ENCODE peak calls at places on chromosome 16, in ten cellular contexts. One of them, this sample, is unnamed.

GRCh38 chr16:8108991-8109509 is 481.3 kb downstream of the TMEM114 start:
- DNase-seq in small intestine: no peak
- DNase-seq in HCT116: no peak
- DNase-seq in heart left ventricle: no peak
- DNase-seq in Peyer's patch: no peak
- DNase-seq in mucosa of descending colon: no peak
- DNase-seq in A549: peak; percentile 24
- DNase-seq in ascending aorta: no peak
- DNase-seq in neural progenitor cell: no peak
- DNase-seq in iPS DF 6.9: no peak
- DNase-seq in this sample: no peak

GRCh38 chr16:81537721-81538561 is 93.3 kb downstream of the CMIP start:
- DNase-seq in heart left ventricle: no peak
- DNase-seq in Peyer's patch: no peak
- DNase-seq in ascending aorta: no peak
- DNase-seq in small intestine: no peak
- DNase-seq in mucosa of descending colon: no peak
- DNase-seq in iPS DF 6.9: no peak
- DNase-seq in neural progenitor cell: no peak
- DNase-seq in A549: no peak
- DNase-seq in HCT116: no peak
- DNase-seq in this sample: no peak

GRCh38 chr16:7731121-7731520 is 398.5 kb downstream of the RBFOX1 start:
- DNase-seq in iPS DF 6.9: no peak
- DNase-seq in small intestine: no peak
- DNase-seq in neural progenitor cell: no peak
- DNase-seq in mucosa of descending colon: peak; percentile 7
- DNase-seq in heart left ventricle: no peak
- DNase-seq in Peyer's patch: no peak
- DNase-seq in HCT116: no peak
- DNase-seq in ascending aorta: no peak
- DNase-seq in A549: no peak
- DNase-seq in this sample: no peak

GRCh38 chr16:30762991-30763725 is 1.0 kb downstream of the RNF40 start:
- DNase-seq in iPS DF 6.9: no peak
- DNase-seq in neural progenitor cell: no peak
- DNase-seq in HCT116: no peak
- DNase-seq in mucosa of descending colon: no peak
- DNase-seq in A549: no peak
- DNase-seq in Peyer's patch: no peak
- DNase-seq in small intestine: no peak
- DNase-seq in heart left ventricle: no peak
- DNase-seq in ascending aorta: no peak
- DNase-seq in this sample: no peak

GRCh38 chr16:85553436-85554113 is 59.5 kb upstream of the GSE1 start:
- DNase-seq in neural progenitor cell: no peak
- DNase-seq in HCT116: peak; percentile 59
- DNase-seq in Peyer's patch: peak; percentile 51
- DNase-seq in small intestine: peak; percentile 51
- DNase-seq in ascending aorta: no peak
- DNase-seq in mucosa of descending colon: peak; percentile 74
- DNase-seq in A549: peak; percentile 77
- DNase-seq in heart left ventricle: peak; percentile 84
- DNase-seq in iPS DF 6.9: no peak
- DNase-seq in this sample: peak; percentile 42

GRCh38 chr16:30335598-30336474 is 19.3 kb downstream of the CD2BP2 start:
- DNase-seq in Peyer's patch: no peak
- DNase-seq in neural progenitor cell: no peak
- DNase-seq in heart left ventricle: peak; percentile 32
- DNase-seq in HCT116: no peak
- DNase-seq in iPS DF 6.9: no peak
- DNase-seq in small intestine: peak; percentile 29
- DNase-seq in A549: no peak
- DNase-seq in ascending aorta: no peak
- DNase-seq in mucosa of descending colon: peak; percentile 42
- DNase-seq in this sample: no peak

GRCh38 chr16:9297437-9298113 is 206.1 kb downstream of the HAPSTR1 start:
- DNase-seq in mucosa of descending colon: no peak
- DNase-seq in ascending aorta: no peak
- DNase-seq in heart left ventricle: no peak
- DNase-seq in neural progenitor cell: peak; percentile 61
- DNase-seq in iPS DF 6.9: peak; percentile 63
- DNase-seq in HCT116: peak; percentile 34
- DNase-seq in small intestine: no peak
- DNase-seq in A549: peak; percentile 45
- DNase-seq in Peyer's patch: no peak
- DNase-seq in this sample: no peak

GRCh38 chr16:87464691-87465300 is 28.0 kb downstream of the ZCCHC14 start:
- DNase-seq in HCT116: no peak
- DNase-seq in Peyer's patch: peak; percentile 42
- DNase-seq in heart left ventricle: peak; percentile 83
- DNase-seq in neural progenitor cell: no peak
- DNase-seq in mucosa of descending colon: peak; percentile 60
- DNase-seq in iPS DF 6.9: no peak
- DNase-seq in small intestine: peak; percentile 66
- DNase-seq in ascending aorta: peak; percentile 85
- DNase-seq in A549: no peak
- DNase-seq in this sample: no peak

GRCh38 chr16:80084614-80085013 is 456.2 kb upstream of the DYNLRB2 start:
- DNase-seq in HCT116: no peak
- DNase-seq in ascending aorta: no peak
- DNase-seq in small intestine: peak; percentile 78
- DNase-seq in mucosa of descending colon: peak; percentile 60
- DNase-seq in neural progenitor cell: peak; percentile 87
- DNase-seq in heart left ventricle: peak; percentile 43
- DNase-seq in iPS DF 6.9: peak; percentile 54
- DNase-seq in Peyer's patch: no peak
- DNase-seq in A549: peak; percentile 75
- DNase-seq in this sample: no peak

GRCh38 chr16:57955572-57955971 is 15.4 kb downstream of the CNGB1 start:
- DNase-seq in heart left ventricle: peak; percentile 43
- DNase-seq in HCT116: no peak
- DNase-seq in mucosa of descending colon: no peak
- DNase-seq in ascending aorta: no peak
- DNase-seq in A549: no peak
- DNase-seq in Peyer's patch: no peak
- DNase-seq in iPS DF 6.9: no peak
- DNase-seq in small intestine: no peak
- DNase-seq in neural progenitor cell: no peak
- DNase-seq in this sample: no peak

GRCh38 chr16:84072014-84072413 is 29.4 kb upstream of the SLC38A8 start:
- DNase-seq in small intestine: no peak
- DNase-seq in neural progenitor cell: no peak
- DNase-seq in heart left ventricle: no peak
- DNase-seq in A549: no peak
- DNase-seq in iPS DF 6.9: no peak
- DNase-seq in HCT116: no peak
- DNase-seq in Peyer's patch: no peak
- DNase-seq in ascending aorta: no peak
- DNase-seq in mucosa of descending colon: no peak
- DNase-seq in this sample: no peak

GRCh38 chr16:68368602-68368944 is 57.8 kb downstream of the PRMT7 start:
- DNase-seq in small intestine: no peak
- DNase-seq in iPS DF 6.9: no peak
- DNase-seq in Peyer's patch: peak; percentile 30
- DNase-seq in mucosa of descending colon: no peak
- DNase-seq in heart left ventricle: no peak
- DNase-seq in A549: no peak
- DNase-seq in HCT116: no peak
- DNase-seq in ascending aorta: no peak
- DNase-seq in neural progenitor cell: peak; percentile 36
- DNase-seq in this sample: no peak

GRCh38 chr16:27313422-27314160 is at the start of gene IL4R:
- DNase-seq in neural progenitor cell: peak; percentile 73
- DNase-seq in small intestine: peak; percentile 70
- DNase-seq in ascending aorta: peak; percentile 31
- DNase-seq in HCT116: peak; percentile 22
- DNase-seq in Peyer's patch: peak; percentile 60
- DNase-seq in iPS DF 6.9: no peak
- DNase-seq in heart left ventricle: peak; percentile 85
- DNase-seq in mucosa of descending colon: peak; percentile 81
- DNase-seq in A549: peak; percentile 80
- DNase-seq in this sample: peak; percentile 77

GRCh38 chr16:1631230-1631629 is 19.1 kb downstream of the CRAMP1 start:
- DNase-seq in neural progenitor cell: no peak
- DNase-seq in mucosa of descending colon: no peak
- DNase-seq in iPS DF 6.9: no peak
- DNase-seq in A549: no peak
- DNase-seq in ascending aorta: no peak
- DNase-seq in heart left ventricle: no peak
- DNase-seq in Peyer's patch: no peak
- DNase-seq in HCT116: no peak
- DNase-seq in small intestine: no peak
- DNase-seq in this sample: no peak

GRCh38 chr16:2960183-2961010 is 3.7 kb upstream of the KREMEN2 start:
- DNase-seq in neural progenitor cell: no peak
- DNase-seq in mucosa of descending colon: no peak
- DNase-seq in HCT116: no peak
- DNase-seq in Peyer's patch: no peak
- DNase-seq in small intestine: no peak
- DNase-seq in heart left ventricle: no peak
- DNase-seq in A549: no peak
- DNase-seq in ascending aorta: no peak
- DNase-seq in iPS DF 6.9: no peak
- DNase-seq in this sample: no peak
- H3K4me1 ChIP-seq in neural progenitor cell: peaks cover 18% of the 10 kb centered on the region
- H3K4me1 ChIP-seq in mucosa of descending colon: peaks cover 28% of the 10 kb centered on the region
- H3K4me1 ChIP-seq in HCT116: peaks cover 54% of the 10 kb centered on the region
- H3K4me1 ChIP-seq in Peyer's patch: peaks cover 3% of the 10 kb centered on the region
- H3K4me1 ChIP-seq in small intestine: peaks cover 6% of the 10 kb centered on the region
- H3K4me1 ChIP-seq in heart left ventricle: peaks cover 29% of the 10 kb centered on the region
- H3K4me1 ChIP-seq in A549: peaks cover 20% of the 10 kb centered on the region
- H3K4me1 ChIP-seq in ascending aorta: peaks cover 21% of the 10 kb centered on the region
- H3K4me1 ChIP-seq in iPS DF 6.9: peaks cover 14% of the 10 kb centered on the region
- H3K4me1 ChIP-seq in this sample: peaks cover 37% of the 10 kb centered on the region

GRCh38 chr16:4556112-4556511 is at the start of gene C16orf96:
- DNase-seq in A549: peak; percentile 19
- DNase-seq in HCT116: no peak
- DNase-seq in neural progenitor cell: no peak
- DNase-seq in iPS DF 6.9: no peak
- DNase-seq in mucosa of descending colon: no peak
- DNase-seq in Peyer's patch: no peak
- DNase-seq in ascending aorta: no peak
- DNase-seq in heart left ventricle: no peak
- DNase-seq in small intestine: no peak
- DNase-seq in this sample: no peak

GRCh38 chr16:4548124-4548523 is 8.0 kb upstream of the C16orf96 start:
- DNase-seq in Peyer's patch: no peak
- DNase-seq in heart left ventricle: no peak
- DNase-seq in ascending aorta: no peak
- DNase-seq in HCT116: no peak
- DNase-seq in iPS DF 6.9: no peak
- DNase-seq in small intestine: peak; percentile 49
- DNase-seq in A549: no peak
- DNase-seq in mucosa of descending colon: no peak
- DNase-seq in neural progenitor cell: no peak
- DNase-seq in this sample: no peak

GRCh38 chr16:4556580-4556979 is 440 bp downstream of the C16orf96 start:
- DNase-seq in mucosa of descending colon: no peak
- DNase-seq in Peyer's patch: no peak
- DNase-seq in heart left ventricle: no peak
- DNase-seq in iPS DF 6.9: no peak
- DNase-seq in A549: no peak
- DNase-seq in small intestine: no peak
- DNase-seq in HCT116: no peak
- DNase-seq in ascending aorta: no peak
- DNase-seq in neural progenitor cell: no peak
- DNase-seq in this sample: no peak

DNA sequence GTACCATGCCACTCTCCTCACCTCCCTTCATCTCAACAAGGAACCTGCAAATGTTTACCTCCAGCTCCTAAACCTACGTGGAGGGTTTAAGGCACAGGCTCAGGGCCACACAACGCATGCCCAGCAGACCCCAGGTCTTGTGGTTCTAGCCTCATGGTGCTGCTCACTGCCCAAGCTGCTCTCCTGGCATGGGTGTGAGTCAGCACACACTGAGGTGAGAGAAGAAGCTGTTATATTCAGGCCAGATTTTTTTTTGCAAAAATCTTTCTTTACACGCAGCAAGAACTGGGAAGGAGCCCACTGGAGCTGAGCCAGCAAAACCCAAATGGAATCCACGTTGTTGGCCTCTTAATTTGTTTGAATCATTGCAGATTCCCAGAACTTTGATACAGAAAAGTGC is 5.6 kb upstream of the C16orf96 start:
- DNase-seq in neural progenitor cell: no peak
- DNase-seq in Peyer's patch: no peak
- DNase-seq in ascending aorta: no peak
- DNase-seq in A549: no peak
- DNase-seq in mucosa of descending colon: no peak
- DNase-seq in HCT116: no peak
- DNase-seq in heart left ventricle: no peak
- DNase-seq in iPS DF 6.9: no peak
- DNase-seq in small intestine: no peak
- DNase-seq in this sample: no peak
- H3K4me1 ChIP-seq in neural progenitor cell: no peaks in the 10 kb centered on the region
- H3K4me1 ChIP-seq in Peyer's patch: no peaks in the 10 kb centered on the region
- H3K4me1 ChIP-seq in ascending aorta: no peaks in the 10 kb centered on the region
- H3K4me1 ChIP-seq in A549: no peaks in the 10 kb centered on the region
- H3K4me1 ChIP-seq in mucosa of descending colon: no peaks in the 10 kb centered on the region
- H3K4me1 ChIP-seq in HCT116: peaks cover 5% of the 10 kb centered on the region
- H3K4me1 ChIP-seq in heart left ventricle: no peaks in the 10 kb centered on the region
- H3K4me1 ChIP-seq in iPS DF 6.9: peaks cover 2% of the 10 kb centered on the region
- H3K4me1 ChIP-seq in small intestine: no peaks in the 10 kb centered on the region
- H3K4me1 ChIP-seq in this sample: peaks cover 6% of the 10 kb centered on the region

GRCh38 chr16:67294927-67295326 is 15.6 kb downstream of the PLEKHG4 start:
- DNase-seq in neural progenitor cell: no peak
- DNase-seq in HCT116: no peak
- DNase-seq in mucosa of descending colon: no peak
- DNase-seq in ascending aorta: no peak
- DNase-seq in heart left ventricle: no peak
- DNase-seq in Peyer's patch: no peak
- DNase-seq in small intestine: no peak
- DNase-seq in iPS DF 6.9: no peak
- DNase-seq in A549: no peak
- DNase-seq in this sample: no peak
- H3K4me1 ChIP-seq in neural progenitor cell: no peaks in the 10 kb centered on the region
- H3K4me1 ChIP-seq in HCT116: peaks cover 17% of the 10 kb centered on the region
- H3K4me1 ChIP-seq in mucosa of descending colon: no peaks in the 10 kb centered on the region
- H3K4me1 ChIP-seq in ascending aorta: no peaks in the 10 kb centered on the region
- H3K4me1 ChIP-seq in heart left ventricle: no peaks in the 10 kb centered on the region
- H3K4me1 ChIP-seq in Peyer's patch: no peaks in the 10 kb centered on the region
- H3K4me1 ChIP-seq in small intestine: no peaks in the 10 kb centered on the region
- H3K4me1 ChIP-seq in iPS DF 6.9: no peaks in the 10 kb centered on the region
- H3K4me1 ChIP-seq in A549: peaks cover 6% of the 10 kb centered on the region
- H3K4me1 ChIP-seq in this sample: peaks cover 8% of the 10 kb centered on the region

DNA sequence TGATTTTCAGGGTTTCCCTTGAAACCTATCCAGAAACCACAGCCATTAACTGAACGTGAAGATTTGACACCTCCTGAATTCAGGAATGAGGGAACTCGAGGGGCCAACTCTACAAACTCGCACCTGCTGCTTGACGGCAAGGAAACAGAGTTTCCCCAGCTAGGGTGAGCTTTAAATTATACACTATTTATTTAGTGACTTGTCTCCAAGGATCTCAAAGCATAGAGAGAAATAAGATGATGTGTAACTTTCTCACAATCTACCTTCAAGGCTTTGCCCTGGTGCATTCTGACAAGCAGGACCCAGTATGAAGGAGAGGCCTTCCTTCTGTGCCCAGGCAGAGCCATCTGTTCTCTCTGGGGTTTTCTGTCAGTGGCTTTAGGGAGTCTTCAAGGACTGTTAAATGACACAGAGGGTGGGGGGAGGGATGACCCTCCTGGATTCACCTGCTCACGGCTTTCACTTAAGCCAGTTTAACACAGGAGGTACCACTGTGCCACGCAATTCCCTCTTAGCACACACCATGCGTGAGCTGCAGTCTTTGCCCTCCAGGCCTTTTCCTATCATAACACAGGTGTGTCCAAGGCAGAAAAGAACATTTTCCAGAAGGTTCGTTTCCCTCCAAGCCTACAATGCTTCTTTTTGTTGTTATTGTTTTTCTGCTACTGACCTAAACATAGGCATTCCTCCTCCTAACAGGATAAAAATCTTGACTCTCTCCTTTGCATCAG is 1.3 kb downstream of the ZFHX3 start:
- DNase-seq in neural progenitor cell: no peak
- DNase-seq in small intestine: no peak
- DNase-seq in iPS DF 6.9: no peak
- DNase-seq in A549: no peak
- DNase-seq in Peyer's patch: no peak
- DNase-seq in mucosa of descending colon: no peak
- DNase-seq in heart left ventricle: no peak
- DNase-seq in HCT116: no peak
- DNase-seq in ascending aorta: no peak
- DNase-seq in this sample: no peak
- H3K4me1 ChIP-seq in neural progenitor cell: peaks cover 43% of the 10 kb centered on the region
- H3K4me1 ChIP-seq in small intestine: peaks cover 4% of the 10 kb centered on the region
- H3K4me1 ChIP-seq in iPS DF 6.9: peaks cover 9% of the 10 kb centered on the region
- H3K4me1 ChIP-seq in A549: peaks cover 74% of the 10 kb centered on the region
- H3K4me1 ChIP-seq in Peyer's patch: no peaks in the 10 kb centered on the region
- H3K4me1 ChIP-seq in mucosa of descending colon: peaks cover 38% of the 10 kb centered on the region
- H3K4me1 ChIP-seq in heart left ventricle: peaks cover 82% of the 10 kb centered on the region
- H3K4me1 ChIP-seq in HCT116: peaks cover 28% of the 10 kb centered on the region
- H3K4me1 ChIP-seq in ascending aorta: peaks cover 11% of the 10 kb centered on the region
- H3K4me1 ChIP-seq in this sample: no peaks in the 10 kb centered on the region